ENCODE peak calls at places on chromosomes 4 and X, in seven cellular contexts. Y is coronary artery, N is kidney, F is left ventricle myocardium inferior, O is A549, Z is choroid plexus epithelial cell, X is left lung. S is an unnamed sample.

GRCh38 chrX:13899607-13900006 is 82.7 kb upstream of the GPM6B start:
- DNase-seq in F (no peak), Z (peak), X (no peak), Y (no peak), O (no peak), N (no peak), S (peak)

GRCh38 chr4:56622176-56622575 is 58.9 kb downstream of the HOPX start:
- DNase-seq in X (no peak), F (no peak), Y (no peak), Z (no peak), N (no peak), O (no peak), S (no peak)

GRCh38 chr4:126137782-126138170 is 823.0 kb downstream of the FAT4 start:
- DNase-seq in O (no peak), Y (no peak), F (no peak), N (no peak), Z (no peak), X (no peak), S (no peak)

GRCh38 chrX:133214316-133214715 is 3.8 kb downstream of the TFDP3 start:
- DNase-seq in Z (no peak), F (no peak), X (no peak), O (no peak), N (no peak), Y (no peak), S (no peak)

GRCh38 chr4:115851918-115852766 is 738.7 kb upstream of the NDST4 start:
- DNase-seq in O (no peak), Z (peak), Y (no peak), X (no peak), F (no peak), N (no peak), S (no peak)

GRCh38 chr4:53861856-53862610 is 202.4 kb downstream of the CHIC2 start:
- DNase-seq in Y (no peak), X (no peak), F (no peak), Z (peak), N (no peak), O (no peak), S (peak)

GRCh38 chr4:23932186-23932585 is 42.3 kb upstream of the PPARGC1A start:
- DNase-seq in O (no peak), Y (no peak), F (no peak), X (no peak), N (no peak), Z (no peak), S (no peak)

GRCh38 chr4:149901128-149901527 is 85.5 kb upstream of the IQCM start:
- DNase-seq in O (no peak), X (no peak), Z (no peak), N (no peak), Y (no peak), F (no peak), S (no peak)

GRCh38 chr4:1727117-1728031 is 6.1 kb downstream of the TACC3 start:
- DNase-seq in Y (no peak), O (peak), N (peak), F (peak), Z (peak), X (peak), S (no peak)

GRCh38 chrX:66676990-66677389 is 38.1 kb upstream of the EDA2R start:
- DNase-seq in O (no peak), X (no peak), Y (no peak), N (no peak), F (no peak), Z (peak), S (peak)

GRCh38 chr4:28225005-28225404 is 1364.4 kb downstream of the STIM2 start:
- DNase-seq in X (no peak), Y (no peak), O (peak), Z (peak), F (no peak), N (no peak), S (peak)

GRCh38 chrX:72297953-72298730 is 7.6 kb downstream of the CITED1 start:
- DNase-seq in N (no peak), Y (no peak), O (no peak), X (no peak), Z (peak), F (no peak), S (no peak)

GRCh38 chr4:95949136-95949765 is 109.4 kb downstream of the PDHA2 start:
- DNase-seq in F (no peak), Y (no peak), Z (peak), X (no peak), N (no peak), O (no peak), S (no peak)

GRCh38 chr4:81454498-81454897 is 17.2 kb downstream of the RASGEF1B start:
- DNase-seq in Y (no peak), Z (no peak), F (no peak), O (no peak), N (no peak), X (no peak), S (no peak)

GRCh38 chr4:31557444-31557843 is 837.3 kb downstream of the PCDH7 start:
- DNase-seq in O (no peak), F (no peak), Y (no peak), N (no peak), Z (peak), X (no peak), S (no peak)

GRCh38 chrX:17496407-17496806 is 121.4 kb downstream of the NHS start:
- DNase-seq in X (no peak), N (no peak), Y (no peak), F (no peak), O (no peak), Z (no peak), S (no peak)

GRCh38 chr4:7980036-7980435 is 40.4 kb upstream of the AFAP1 start:
- DNase-seq in N (no peak), Z (no peak), X (no peak), Y (no peak), F (no peak), O (no peak), S (no peak)

GRCh38 chr4:107444-108429 is 16.6 kb upstream of the ZNF718 start:
- DNase-seq in X (peak), O (no peak), N (no peak), Z (no peak), F (no peak), Y (no peak), S (no peak)

GRCh38 chr4:76457885-76458284 is 22.9 kb downstream of the SHROOM3 start:
- DNase-seq in F (no peak), Z (peak), Y (no peak), N (no peak), X (no peak), O (no peak), S (no peak)

GRCh38 chr4:98688416-98689290 is 30.2 kb upstream of the TSPAN5 start:
- DNase-seq in F (no peak), X (no peak), O (peak), N (no peak), Y (no peak), Z (peak), S (no peak)

GRCh38 chrX:96985046-96985445 is 101.3 kb downstream of the RPA4 start:
- DNase-seq in F (no peak), X (no peak), Z (peak), O (no peak), N (no peak), Y (no peak), S (no peak)

GRCh38 chr4:119106036-119107000 is 29.3 kb upstream of the MYOZ2 start:
- DNase-seq in X (no peak), N (no peak), O (no peak), F (no peak), Z (no peak), Y (no peak), S (no peak)

GRCh38 chrX:43882294-43882681 is at the start of gene MAOB:
- DNase-seq in Y (no peak), O (no peak), X (peak), F (peak), N (peak), Z (no peak), S (no peak)

GRCh38 chr4:5040839-5041238 is 10.4 kb upstream of the STK32B start:
- DNase-seq in X (no peak), Z (no peak), O (no peak), F (no peak), Y (no peak), N (no peak), S (no peak)

GRCh38 chrX:31931225-31931624 is 859.4 kb upstream of the FTHL17 start:
- DNase-seq in F (no peak), Y (no peak), Z (peak), O (no peak), X (no peak), N (no peak), S (no peak)

GRCh38 chr4:87235020-87235671 is 14.7 kb upstream of the KLHL8 start:
- DNase-seq in N (no peak), O (no peak), Y (no peak), X (no peak), Z (no peak), F (no peak), S (no peak)

GRCh38 chr4:140085062-140085622 is 68.8 kb downstream of the MAML3 start:
- DNase-seq in N (no peak), Y (no peak), Z (peak), X (no peak), O (peak), F (no peak), S (no peak)

GRCh38 chrX:131305926-131306325 is 16.8 kb upstream of the IGSF1 start:
- DNase-seq in O (no peak), X (no peak), Z (no peak), F (no peak), Y (no peak), N (no peak), S (no peak)

GRCh38 chr4:21113496-21114213 is 413.4 kb downstream of the PACRGL start:
- DNase-seq in O (no peak), N (no peak), Y (no peak), F (no peak), Z (peak), X (no peak), S (no peak)

GRCh38 chrX:108225456-108225730 is 133.8 kb downstream of the ATG4A start:
- DNase-seq in X (no peak), O (no peak), Z (no peak), Y (no peak), N (no peak), F (no peak), S (no peak)

GRCh38 chr4:304987-305680 is at the start of gene ZNF732:
- DNase-seq in N (no peak), Y (no peak), X (peak), Z (peak), F (peak), O (no peak), S (peak)

GRCh38 chr4:1407657-1408333 is 1.6 kb upstream of the NKX1-1 start:
- DNase-seq in X (peak), F (no peak), Y (peak), Z (no peak), N (no peak), O (no peak), S (no peak)

GRCh38 chr4:90419124-90419711 is 292.0 kb downstream of the CCSER1 start:
- DNase-seq in N (no peak), O (peak), Y (no peak), F (no peak), X (no peak), Z (peak), S (no peak)
- TF ChIP-seq CTCF in N (peak), O (peak), Y (no peak), F (peak), X (peak), Z (peak), S (peak)

GRCh38 chr4:41057456-41057855 is 156.9 kb downstream of the APBB2 start:
- DNase-seq in O (no peak), F (no peak), Y (no peak), N (no peak), X (no peak), Z (peak), S (peak)

GRCh38 chr4:41061482-41062185 is 152.7 kb downstream of the APBB2 start:
- DNase-seq in Z (peak), Y (no peak), X (no peak), N (no peak), O (no peak), F (no peak), S (no peak)

GRCh38 chr4:41064953-41065352 is 149.4 kb downstream of the APBB2 start:
- DNase-seq in Z (no peak), X (no peak), F (no peak), Y (no peak), N (no peak), O (no peak), S (no peak)

GRCh38 chr4:41058426-41058825 is 155.9 kb downstream of the APBB2 start:
- DNase-seq in Z (peak), F (no peak), O (no peak), X (no peak), Y (no peak), N (no peak), S (no peak)

DNA sequence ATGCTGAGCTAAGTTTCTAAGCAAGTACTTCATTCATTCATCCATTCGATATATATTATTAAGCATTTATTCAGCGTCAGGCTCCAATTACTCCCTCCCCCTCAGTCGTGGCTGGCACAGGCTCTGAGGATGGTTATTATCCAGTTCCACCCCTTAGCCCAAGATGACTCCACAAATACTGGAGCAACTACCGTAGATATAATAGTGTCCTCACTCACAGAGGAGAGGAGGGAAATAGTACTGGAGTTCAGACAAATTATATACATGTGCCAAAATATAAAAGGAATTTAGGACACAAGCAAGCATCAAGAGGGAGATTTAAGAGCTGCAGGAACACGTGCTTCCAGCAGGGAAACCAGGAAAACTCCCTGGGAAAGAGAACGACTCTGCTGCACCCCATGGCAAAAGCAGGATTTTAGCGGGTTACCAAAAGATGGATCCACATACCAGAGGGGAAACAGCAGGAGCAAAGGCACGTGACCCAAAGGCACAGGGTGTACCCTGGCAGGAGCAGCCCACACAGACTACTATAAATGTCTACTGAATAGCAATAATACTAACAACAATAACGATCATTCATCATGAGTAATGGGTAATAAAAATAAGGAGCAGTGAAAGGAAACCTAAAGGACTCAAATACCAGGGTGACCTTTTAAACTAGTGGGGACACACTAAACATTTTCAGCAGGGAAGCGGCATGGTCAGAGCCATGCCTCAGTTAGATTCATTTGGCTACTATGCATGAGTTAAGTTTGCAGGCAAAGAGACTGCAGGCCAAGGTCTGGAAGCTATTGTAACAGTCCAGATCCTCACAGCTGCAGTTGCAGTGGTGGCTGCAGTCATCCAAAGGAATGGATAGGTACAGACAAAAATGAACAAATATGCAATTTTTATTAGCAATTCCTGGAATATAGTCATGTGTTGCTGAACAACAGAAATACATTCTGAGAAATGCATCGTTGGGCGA is 153.7 kb downstream of the APBB2 start:
- DNase-seq in O (no peak), N (no peak), Z (no peak), F (no peak), X (no peak), Y (no peak), S (no peak)
- TF ChIP-seq CTCF in O (no peak), N (no peak), Z (peak), F (peak), X (no peak), Y (no peak), S (no peak)

DNA sequence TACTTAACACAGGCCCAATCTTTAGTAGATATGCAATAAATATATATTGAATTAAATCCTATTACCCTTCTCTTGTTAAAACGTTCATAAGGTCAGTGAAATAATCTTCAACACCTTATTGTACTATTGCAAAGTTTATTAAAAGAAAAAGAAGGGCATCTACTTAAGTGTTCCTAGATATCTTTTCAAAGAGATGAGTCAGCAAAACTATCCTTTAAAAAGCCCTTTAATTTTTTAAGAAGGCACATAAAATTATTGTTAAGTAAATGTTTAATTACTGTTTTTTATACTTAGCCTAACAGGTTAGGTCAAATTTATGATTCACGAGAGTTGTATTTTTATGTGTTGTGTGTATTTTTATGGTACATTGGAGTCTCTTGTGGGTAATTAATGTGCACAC is 77.3 kb upstream of the PPP1R2C start:
- DNase-seq in N (no peak), F (no peak), Y (no peak), O (no peak), X (no peak), Z (no peak), S (no peak)
- TF ChIP-seq CTCF in N (no peak), F (no peak), Y (no peak), O (no peak), X (no peak), Z (no peak), S (no peak)

GRCh38 chrX:12452268-12452667 is 314.0 kb downstream of the FRMPD4 start:
- DNase-seq in F (no peak), O (no peak), Z (no peak), Y (no peak), X (no peak), N (no peak), S (no peak)

GRCh38 chrX:12446342-12447075 is 308.2 kb downstream of the FRMPD4 start:
- DNase-seq in Y (no peak), Z (no peak), N (peak), F (no peak), X (no peak), O (no peak), S (no peak)

GRCh38 chrX:12443534-12444098 is 305.3 kb downstream of the FRMPD4 start:
- DNase-seq in N (no peak), Z (no peak), O (no peak), X (no peak), F (no peak), Y (no peak), S (no peak)

DNA sequence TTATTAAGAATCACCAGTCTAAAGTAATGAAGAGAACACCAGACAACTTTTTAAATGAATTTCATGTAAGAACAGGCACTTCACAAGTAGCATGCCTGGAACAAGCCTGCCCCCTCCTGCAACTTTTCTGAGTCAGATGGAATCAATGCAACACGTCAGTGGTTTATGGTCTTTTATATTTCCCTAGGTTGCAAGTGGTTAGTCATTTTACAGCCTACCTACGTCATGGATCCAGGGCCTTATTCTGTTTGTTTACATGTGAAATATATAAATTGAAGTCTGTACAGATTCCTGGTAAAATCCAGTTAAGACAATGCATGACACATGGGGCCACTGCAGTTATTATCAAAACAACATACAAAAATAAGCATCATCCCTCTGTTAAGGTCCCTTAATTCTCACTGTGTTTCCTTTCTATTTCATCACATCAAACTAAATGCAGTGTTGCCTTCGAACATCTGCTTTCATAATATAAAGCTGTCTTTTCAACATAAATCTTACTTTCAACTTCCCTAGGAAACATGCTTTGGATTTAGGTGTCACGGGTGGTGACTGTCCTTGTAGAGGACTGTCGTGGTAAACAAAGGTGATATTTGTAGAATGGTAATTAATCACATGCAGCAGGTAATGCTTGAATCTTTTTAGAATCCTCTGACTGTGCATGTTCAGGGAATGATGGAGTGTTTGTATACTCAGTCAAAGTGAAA is 309.3 kb downstream of the FRMPD4 start:
- DNase-seq in Y (no peak), X (no peak), F (no peak), N (no peak), Z (peak), O (no peak), S (peak)
- TF ChIP-seq CTCF in Y (no peak), X (no peak), F (peak), N (no peak), Z (peak), O (no peak), S (peak)

DNA sequence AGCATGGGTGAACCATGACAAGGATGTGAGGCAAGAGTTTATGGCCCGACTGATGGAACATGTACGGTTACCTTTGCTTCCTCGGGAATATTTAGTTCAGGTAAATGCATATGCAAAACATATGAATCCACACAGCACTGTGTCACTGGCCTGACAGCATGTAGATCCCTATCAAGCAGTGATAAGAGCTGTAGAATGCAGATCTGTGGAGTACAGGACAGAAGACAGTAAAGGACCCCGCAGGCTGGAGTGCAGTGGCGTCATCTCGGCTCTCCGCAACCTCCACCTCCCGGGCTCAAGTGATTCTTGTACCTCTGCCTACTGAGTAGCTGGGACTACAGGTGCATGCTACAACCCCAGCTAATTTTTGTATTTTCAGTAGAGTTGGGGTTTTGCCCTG is 29.8 kb upstream of the MSMO1 start:
- DNase-seq in N (no peak), F (no peak), X (no peak), O (no peak), Z (no peak), Y (no peak), S (no peak)
- TF ChIP-seq CTCF in N (no peak), F (no peak), X (no peak), O (no peak), Z (no peak), Y (no peak), S (no peak)

GRCh38 chrX:2614911-2615310 is 76.2 kb upstream of the CD99 start:
- DNase-seq in X (no peak), Y (no peak), F (no peak), O (no peak), Z (peak), N (no peak), S (peak)
- TF ChIP-seq CTCF in X (peak), Y (peak), F (peak), O (no peak), Z (peak), N (peak), S (peak)

DNA sequence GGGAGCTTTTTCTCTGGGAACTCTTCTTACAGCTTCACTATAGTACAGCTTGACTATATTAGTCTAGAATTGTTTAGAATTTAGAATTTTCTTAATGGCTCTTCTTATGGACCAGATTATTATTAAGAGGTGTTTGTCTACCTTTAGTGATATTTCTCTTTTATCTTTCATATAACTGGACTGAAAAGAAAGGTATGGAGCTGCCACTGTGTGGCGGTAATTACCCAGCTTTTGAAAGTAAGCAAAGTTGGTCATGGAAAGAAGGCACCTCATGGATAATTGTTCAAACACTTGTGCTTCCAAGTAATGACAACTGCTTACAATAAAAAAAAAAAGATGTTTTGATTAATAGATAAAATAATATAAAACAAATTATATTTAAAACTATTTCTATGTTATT is 1112.5 kb downstream of the TECRL start:
- DNase-seq in X (no peak), O (no peak), Z (peak), F (no peak), Y (no peak), N (no peak), S (no peak)
- TF ChIP-seq CTCF in X (no peak), O (no peak), Z (no peak), F (no peak), Y (no peak), N (no peak), S (no peak)

S was measured in AG09319.